ENCODE peak calls at places on chromosomes 16 and 17, in four cellular contexts. F is HCT116, H is A673, R is fibroblast of lung. B is an unnamed sample. For H3K36me3, the result is how much of the 10 kb centered on the place peaks cover.

GRCh38 chr16:5633845-5634440 is 536.3 kb upstream of the EEF2KMT start:
- DNase-seq in H (peak), R (peak), F (peak), B (peak)

GRCh38 chr17:64679710-64680216 is 17.7 kb upstream of the SMURF2 start:
- DNase-seq in F (peak), H (no peak), R (peak), B (peak)

GRCh38 chr17:17506893-17507464 is 10.8 kb upstream of the RASD1 start:
- DNase-seq in F (no peak), R (no peak), H (no peak), B (no peak)

GRCh38 chr16:27802664-27803450 is 252.9 kb downstream of the KATNIP start:
- DNase-seq in H (no peak), R (no peak), F (no peak), B (no peak)

GRCh38 chr17:28057731-28058246 is 15.3 kb downstream of the NLK start:
- DNase-seq in F (no peak), H (no peak), R (peak), B (peak)

GRCh38 chr16:10663146-10663545 is 31.6 kb downstream of the TEKT5 start:
- DNase-seq in F (no peak), R (no peak), H (no peak), B (no peak)

GRCh38 chr16:1466968-1467521 is 7.8 kb downstream of the CLCN7 start:
- DNase-seq in H (no peak), R (no peak), F (no peak), B (peak)

GRCh38 chr16:17723735-17724134 is 253.0 kb upstream of the XYLT1 start:
- DNase-seq in R (peak), H (no peak), F (no peak), B (no peak)

GRCh38 chr17:67377727-67378443 is 804 bp downstream of the PITPNC1 start:
- DNase-seq in F (no peak), H (peak), R (peak), B (peak)

GRCh38 chr17:71846561-71846960 is 274.3 kb upstream of the SOX9 start:
- DNase-seq in H (no peak), F (no peak), R (peak), B (no peak)

GRCh38 chr16:56671706-56672105 is 2.1 kb downstream of the MT1H start:
- DNase-seq in H (no peak), F (no peak), R (no peak), B (peak)

GRCh38 chr16:30921748-30922419 is 1.5 kb upstream of the FBXL19 start:
- DNase-seq in H (peak), F (peak), R (peak), B (peak)

GRCh38 chr16:35450648-35451047 is 1991.2 kb downstream of the TP53TG3F start:
- DNase-seq in F (no peak), H (no peak), R (no peak), B (no peak)

GRCh38 chr16:35449663-35450062 is 1990.3 kb downstream of the TP53TG3F start:
- DNase-seq in H (no peak), F (no peak), R (no peak), B (no peak)

GRCh38 chr16:35452471-35452870 is 1993.1 kb downstream of the TP53TG3F start:
- DNase-seq in H (no peak), R (no peak), F (no peak), B (no peak)

GRCh38 chr16:35447010-35447558 is 1987.7 kb downstream of the TP53TG3F start:
- DNase-seq in R (no peak), H (no peak), F (no peak), B (no peak)
- H3K36me3 ChIP-seq in R (under half), H (under half), F (under half), B (under half)

GRCh38 chr17:46821482-46822387 is 3.2 kb upstream of the WNT3 start:
- DNase-seq in R (no peak), H (no peak), F (no peak), B (no peak)
- TF ChIP-seq EZH2 in R (peak), H (no peak), F (no peak), B (no peak)

GRCh38 chr17:2483084-2483483 is 28.6 kb downstream of the METTL16 start:
- DNase-seq in H (no peak), F (no peak), R (no peak), B (no peak)

GRCh38 chr17:2485970-2486369 is 25.7 kb downstream of the METTL16 start:
- DNase-seq in H (no peak), F (no peak), R (no peak), B (no peak)

GRCh38 chr17:2484876-2485275 is 26.8 kb downstream of the METTL16 start:
- DNase-seq in R (no peak), F (no peak), H (peak), B (no peak)

GRCh38 chr17:2487306-2487705 is 24.4 kb downstream of the METTL16 start:
- DNase-seq in R (no peak), F (no peak), H (no peak), B (peak)

DNA sequence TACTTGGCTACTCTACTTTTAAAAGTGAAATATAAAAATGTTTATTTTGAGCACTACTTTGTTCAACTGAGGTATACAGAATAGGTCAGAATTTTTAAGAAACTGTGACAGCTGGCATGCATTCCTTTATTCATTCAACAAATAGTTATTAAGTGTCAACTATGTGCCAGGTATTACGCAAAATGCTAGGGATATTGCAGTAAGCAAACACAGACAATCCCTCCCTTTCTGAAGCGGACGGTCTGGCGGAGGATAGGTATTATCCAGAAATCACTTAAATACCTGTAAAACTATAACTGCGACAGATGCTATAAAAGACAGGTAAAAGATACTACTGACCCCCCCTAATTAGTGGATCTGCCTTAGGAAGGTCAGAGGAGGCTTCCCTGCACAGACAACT is 26.1 kb downstream of the METTL16 start:
- DNase-seq in H (peak), F (no peak), R (no peak), B (peak)
- H3K4me3 ChIP-seq in H (no peak), F (no peak), R (no peak), B (no peak)

GRCh38 chr17:81890447-81891302 is 711 bp downstream of the ALYREF start:
- DNase-seq in H (no peak), F (no peak), R (no peak), B (no peak)
- H3K36me3 ChIP-seq in H (half or more), F (under half), R (under half), B (half or more)

GRCh38 chr17:7856081-7856791 is 1.1 kb downstream of the NAA38 start:
- DNase-seq in R (peak), F (no peak), H (peak), B (peak)
- TF ChIP-seq EZH2 in R (no peak), F (no peak), H (no peak), B (no peak)

DNA sequence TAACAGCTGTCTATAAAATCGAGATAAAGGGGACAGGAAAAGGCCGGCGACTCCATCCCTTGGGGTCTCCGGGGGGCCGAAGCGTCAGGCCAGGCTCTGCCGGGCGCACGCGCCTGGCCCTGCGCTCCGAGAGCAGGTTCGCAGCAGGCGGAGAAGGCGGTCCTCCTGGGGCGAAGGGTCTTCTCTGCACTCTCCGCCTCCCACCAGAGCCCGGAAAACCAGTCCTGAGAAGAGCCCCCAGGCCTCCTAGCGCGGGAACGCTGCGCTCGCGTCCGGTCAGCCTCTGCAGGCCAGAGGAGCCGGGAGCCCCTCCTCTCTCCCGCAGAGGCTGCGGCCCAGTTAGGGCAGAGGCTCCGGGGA is 5.1 kb downstream of the FOXF1 start:
- DNase-seq in R (peak), H (no peak), F (no peak), B (no peak)
- H3K4me3 ChIP-seq in R (peak), H (no peak), F (no peak), B (no peak)

GRCh38 chr17:3937359-3937758 is 21.1 kb upstream of the P2RX1 start:
- DNase-seq in H (no peak), R (no peak), F (no peak), B (no peak)
- H3K36me3 ChIP-seq in H (under half), R (under half), F (under half), B (under half)

DNA sequence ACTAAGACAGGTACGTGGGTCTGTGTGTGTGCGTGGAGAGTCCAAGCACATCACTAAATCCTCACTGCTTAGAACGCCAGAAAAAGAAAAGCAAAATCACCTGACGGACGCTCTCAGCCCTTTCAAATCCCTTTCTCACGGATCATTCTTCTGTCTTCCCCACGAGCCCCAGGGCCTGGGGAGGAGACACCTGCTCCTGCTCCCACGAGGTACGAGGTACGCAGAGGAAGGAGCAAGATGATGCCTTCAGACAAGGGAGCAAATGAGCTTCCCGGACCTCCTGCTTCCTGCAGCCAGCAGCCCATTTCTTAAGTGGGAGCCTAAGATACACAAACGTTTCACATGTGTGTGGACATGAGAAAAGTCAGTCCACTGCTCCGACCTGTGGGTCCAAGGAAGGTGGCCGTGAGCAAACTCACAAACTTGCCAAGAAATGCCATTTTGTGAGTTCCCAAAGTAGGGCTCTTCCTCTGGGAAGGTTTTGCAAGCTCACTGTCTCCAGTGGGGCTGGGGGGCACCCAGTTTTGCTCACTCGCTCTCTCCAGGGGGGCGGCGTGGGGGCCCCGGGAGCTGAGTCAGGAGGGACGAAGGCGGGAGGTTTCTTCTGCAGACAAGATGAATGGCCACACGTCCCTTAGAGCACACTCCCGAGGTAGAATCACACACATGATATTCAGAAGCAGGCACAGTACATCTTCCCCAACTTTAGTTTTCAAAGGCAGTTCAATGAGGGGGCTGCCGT is 68.1 kb downstream of the MRM3 start:
- DNase-seq in H (no peak), F (no peak), R (no peak), B (no peak)
- TF ChIP-seq EZH2 in H (no peak), F (no peak), R (no peak), B (no peak)

GRCh38 chr17:8039611-8040168 is 831 bp downstream of the ALOX15B start:
- DNase-seq in F (no peak), R (no peak), H (no peak), B (no peak)

GRCh38 chr17:8041980-8042379 is 3.1 kb downstream of the ALOX15B start:
- DNase-seq in R (no peak), H (peak), F (no peak), B (no peak)

GRCh38 chr17:8041249-8041928 is 2.5 kb downstream of the ALOX15B start:
- DNase-seq in R (peak), F (peak), H (peak), B (peak)

DNA sequence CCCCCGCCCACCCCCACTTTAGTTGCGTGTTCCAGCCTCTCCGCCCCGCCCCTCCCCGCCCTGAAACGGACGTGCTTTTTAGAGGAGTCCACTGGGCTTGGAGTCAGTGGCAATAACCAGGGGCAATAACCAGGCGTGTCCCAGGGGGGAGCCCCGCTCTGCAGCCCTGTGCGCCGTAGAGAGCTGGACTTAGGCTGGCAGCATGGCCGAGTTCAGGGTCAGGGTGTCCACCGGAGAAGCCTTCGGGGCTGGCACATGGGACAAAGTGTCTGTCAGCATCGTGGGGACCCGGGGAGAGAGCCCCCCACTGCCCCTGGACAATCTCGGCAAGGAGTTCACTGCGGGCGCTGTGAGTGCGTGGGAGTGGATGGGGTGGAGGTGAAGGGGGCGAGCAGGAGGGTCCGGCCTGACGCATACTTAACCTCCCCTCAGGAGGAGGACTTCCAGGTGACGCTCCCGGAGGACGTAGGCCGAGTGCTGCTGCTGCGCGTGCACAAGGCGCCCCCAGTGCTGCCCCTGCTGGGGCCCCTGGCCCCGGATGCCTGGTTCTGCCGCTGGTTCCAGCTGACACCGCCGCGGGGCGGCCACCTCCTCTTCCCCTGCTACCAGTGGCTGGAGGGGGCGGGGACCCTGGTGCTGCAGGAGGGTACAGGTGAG is at the start of gene ALOX15B:
- DNase-seq in F (no peak), H (no peak), R (no peak), B (no peak)
- H3K4me3 ChIP-seq in F (no peak), H (no peak), R (no peak), B (no peak)

B was measured in PC-3.